ENCODE peak calls at places on chromosomes 3 and 15, in eight cellular contexts. One of them, this sample, is unnamed.

GRCh38 chr15:40925863-40926658 is 3.1 kb upstream of the DLL4 start:
- DNase-seq in H9: peak; percentile 70
- DNase-seq in GM13976: no peak
- DNase-seq in GM18507: no peak
- DNase-seq in kidney epithelial cell: no peak
- DNase-seq in NCI-H2171: no peak
- DNase-seq in iris pigment epithelial cell: peak; percentile 30
- DNase-seq in fibroblast of the aortic adventitia: no peak
- DNase-seq in this sample: no peak

GRCh38 chr3:141000027-141000663 is 51.0 kb upstream of the SPSB4 start:
- DNase-seq in H9: peak; percentile 84
- DNase-seq in GM13976: peak; percentile 43
- DNase-seq in GM18507: peak; percentile 5
- DNase-seq in kidney epithelial cell: no peak
- DNase-seq in NCI-H2171: peak; percentile 52
- DNase-seq in iris pigment epithelial cell: peak; percentile 54
- DNase-seq in fibroblast of the aortic adventitia: peak; percentile 52
- DNase-seq in this sample: peak; percentile 66

GRCh38 chr15:67303490-67304363 is 49.1 kb downstream of the IQCH start:
- DNase-seq in H9: no peak
- DNase-seq in GM13976: peak; percentile 23
- DNase-seq in GM18507: no peak
- DNase-seq in kidney epithelial cell: peak; percentile 9
- DNase-seq in NCI-H2171: peak; percentile 50
- DNase-seq in iris pigment epithelial cell: peak; percentile 42
- DNase-seq in fibroblast of the aortic adventitia: peak; percentile 65
- DNase-seq in this sample: peak; percentile 55

GRCh38 chr3:129881261-129881660 is 12.2 kb downstream of the TMCC1 start:
- DNase-seq in H9: no peak
- DNase-seq in GM13976: no peak
- DNase-seq in GM18507: no peak
- DNase-seq in kidney epithelial cell: no peak
- DNase-seq in NCI-H2171: no peak
- DNase-seq in iris pigment epithelial cell: no peak
- DNase-seq in fibroblast of the aortic adventitia: no peak
- DNase-seq in this sample: no peak

GRCh38 chr3:193563999-193564398 is 9.3 kb upstream of the ATP13A4 start:
- DNase-seq in H9: peak; percentile 54
- DNase-seq in GM13976: no peak
- DNase-seq in GM18507: no peak
- DNase-seq in kidney epithelial cell: no peak
- DNase-seq in NCI-H2171: no peak
- DNase-seq in iris pigment epithelial cell: no peak
- DNase-seq in fibroblast of the aortic adventitia: no peak
- DNase-seq in this sample: no peak

GRCh38 chr3:124492824-124493223 is 237.4 kb upstream of the UMPS start:
- DNase-seq in H9: peak; percentile 75
- DNase-seq in GM13976: peak; percentile 27
- DNase-seq in GM18507: no peak
- DNase-seq in kidney epithelial cell: peak; percentile 58
- DNase-seq in NCI-H2171: peak; percentile 2
- DNase-seq in iris pigment epithelial cell: peak; percentile 18
- DNase-seq in fibroblast of the aortic adventitia: peak; percentile 9
- DNase-seq in this sample: peak; percentile 29

GRCh38 chr3:96000963-96001362 is 813.4 kb upstream of the EPHA6 start:
- DNase-seq in H9: peak; percentile 38
- DNase-seq in GM13976: no peak
- DNase-seq in GM18507: no peak
- DNase-seq in kidney epithelial cell: no peak
- DNase-seq in NCI-H2171: no peak
- DNase-seq in iris pigment epithelial cell: no peak
- DNase-seq in fibroblast of the aortic adventitia: no peak
- DNase-seq in this sample: no peak

GRCh38 chr3:112320698-112321097 is 12.3 kb upstream of the CD200 start:
- DNase-seq in H9: no peak
- DNase-seq in GM13976: no peak
- DNase-seq in GM18507: no peak
- DNase-seq in kidney epithelial cell: no peak
- DNase-seq in NCI-H2171: no peak
- DNase-seq in iris pigment epithelial cell: no peak
- DNase-seq in fibroblast of the aortic adventitia: no peak
- DNase-seq in this sample: no peak

GRCh38 chr3:51836606-51837005 is 24.8 kb upstream of the IQCF2 start:
- DNase-seq in H9: no peak
- DNase-seq in GM13976: no peak
- DNase-seq in GM18507: no peak
- DNase-seq in kidney epithelial cell: no peak
- DNase-seq in NCI-H2171: no peak
- DNase-seq in iris pigment epithelial cell: no peak
- DNase-seq in fibroblast of the aortic adventitia: no peak
- DNase-seq in this sample: no peak

GRCh38 chr3:129289201-129289921 is 10.7 kb downstream of the HMCES start:
- DNase-seq in H9: no peak
- DNase-seq in GM13976: no peak
- DNase-seq in GM18507: no peak
- DNase-seq in kidney epithelial cell: no peak
- DNase-seq in NCI-H2171: no peak
- DNase-seq in iris pigment epithelial cell: peak; percentile 96
- DNase-seq in fibroblast of the aortic adventitia: peak; percentile 32
- DNase-seq in this sample: peak; percentile 91

GRCh38 chr3:16102905-16103364 is 71.5 kb upstream of the GALNT15 start:
- DNase-seq in H9: no peak
- DNase-seq in GM13976: no peak
- DNase-seq in GM18507: no peak
- DNase-seq in kidney epithelial cell: no peak
- DNase-seq in NCI-H2171: no peak
- DNase-seq in iris pigment epithelial cell: peak; percentile 82
- DNase-seq in fibroblast of the aortic adventitia: peak; percentile 93
- DNase-seq in this sample: peak; percentile 82

GRCh38 chr15:78047631-78048409 is 29.7 kb downstream of the TBC1D2B start:
- DNase-seq in H9: no peak
- DNase-seq in GM13976: no peak
- DNase-seq in GM18507: no peak
- DNase-seq in kidney epithelial cell: no peak
- DNase-seq in NCI-H2171: no peak
- DNase-seq in iris pigment epithelial cell: peak; percentile 87
- DNase-seq in fibroblast of the aortic adventitia: peak; percentile 79
- DNase-seq in this sample: peak; percentile 54

GRCh38 chr3:186882881-186883685 is 40.6 kb downstream of the ADIPOQ start:
- DNase-seq in H9: no peak
- DNase-seq in GM13976: no peak
- DNase-seq in GM18507: no peak
- DNase-seq in kidney epithelial cell: peak; percentile 79
- DNase-seq in NCI-H2171: no peak
- DNase-seq in iris pigment epithelial cell: peak; percentile 89
- DNase-seq in fibroblast of the aortic adventitia: peak; percentile 67
- DNase-seq in this sample: peak; percentile 71

GRCh38 chr3:27632431-27633223 is 89.5 kb downstream of the EOMES start:
- DNase-seq in H9: peak; percentile 53
- DNase-seq in GM13976: peak; percentile 70
- DNase-seq in GM18507: peak; percentile 18
- DNase-seq in kidney epithelial cell: no peak
- DNase-seq in NCI-H2171: peak; percentile 9
- DNase-seq in iris pigment epithelial cell: peak; percentile 68
- DNase-seq in fibroblast of the aortic adventitia: peak; percentile 69
- DNase-seq in this sample: peak; percentile 72

GRCh38 chr3:196524527-196524926 is 9.4 kb upstream of the SMCO1 start:
- DNase-seq in H9: no peak
- DNase-seq in GM13976: no peak
- DNase-seq in GM18507: no peak
- DNase-seq in kidney epithelial cell: no peak
- DNase-seq in NCI-H2171: no peak
- DNase-seq in iris pigment epithelial cell: no peak
- DNase-seq in fibroblast of the aortic adventitia: no peak
- DNase-seq in this sample: peak; percentile 46

GRCh38 chr15:80597081-80597480 is 98.0 kb upstream of the ABHD17C start:
- DNase-seq in H9: no peak
- DNase-seq in GM13976: no peak
- DNase-seq in GM18507: no peak
- DNase-seq in kidney epithelial cell: no peak
- DNase-seq in NCI-H2171: no peak
- DNase-seq in iris pigment epithelial cell: no peak
- DNase-seq in fibroblast of the aortic adventitia: no peak
- DNase-seq in this sample: no peak

GRCh38 chr15:71532994-71533393 is 277.4 kb upstream of the NR2E3 start:
- DNase-seq in H9: peak; percentile 41
- DNase-seq in GM13976: peak; percentile 23
- DNase-seq in GM18507: no peak
- DNase-seq in kidney epithelial cell: no peak
- DNase-seq in NCI-H2171: peak; percentile 40
- DNase-seq in iris pigment epithelial cell: peak; percentile 56
- DNase-seq in fibroblast of the aortic adventitia: peak; percentile 49
- DNase-seq in this sample: peak; percentile 62

This sample was measured in cardiac fibroblast.